ENCODE peak calls at places on chromosomes 7 and 10, in six cellular contexts. One of them, this sample, is unnamed.

GRCh38 chr7:388961-389701 is 99.2 kb downstream of the FOXL3 start:
- DNase-seq in kidney: peak; percentile 54
- DNase-seq in brain microvascular endothelial cell: no peak
- DNase-seq in right cardiac atrium: peak; percentile 39
- DNase-seq in skeletal muscle cell: no peak
- DNase-seq in tibial nerve: no peak
- DNase-seq in this sample: no peak

GRCh38 chr10:119113805-119114732 is 10.2 kb downstream of the DENND10 start:
- DNase-seq in right cardiac atrium: no peak
- DNase-seq in kidney: no peak
- DNase-seq in tibial nerve: no peak
- DNase-seq in brain microvascular endothelial cell: peak; percentile 86
- DNase-seq in skeletal muscle cell: peak; percentile 85
- DNase-seq in this sample: no peak

GRCh38 chr7:55965805-55966421 is 1.5 kb downstream of the NIPSNAP2 start:
- DNase-seq in right cardiac atrium: peak; percentile 65
- DNase-seq in tibial nerve: no peak
- DNase-seq in skeletal muscle cell: no peak
- DNase-seq in kidney: no peak
- DNase-seq in brain microvascular endothelial cell: no peak
- DNase-seq in this sample: no peak

GRCh38 chr7:157271315-157271990 is 65.4 kb upstream of the DNAJB6 start:
- DNase-seq in kidney: peak; percentile 47
- DNase-seq in brain microvascular endothelial cell: no peak
- DNase-seq in skeletal muscle cell: no peak
- DNase-seq in right cardiac atrium: peak; percentile 39
- DNase-seq in tibial nerve: no peak
- DNase-seq in this sample: peak; percentile 49

GRCh38 chr10:51832652-51833383 is 133.4 kb upstream of the CSTF2T start:
- DNase-seq in tibial nerve: no peak
- DNase-seq in skeletal muscle cell: peak; percentile 63
- DNase-seq in right cardiac atrium: no peak
- DNase-seq in kidney: no peak
- DNase-seq in brain microvascular endothelial cell: peak; percentile 78
- DNase-seq in this sample: no peak

GRCh38 chr10:107576746-107577145 is 412.2 kb upstream of the SORCS1 start:
- DNase-seq in brain microvascular endothelial cell: no peak
- DNase-seq in right cardiac atrium: no peak
- DNase-seq in skeletal muscle cell: no peak
- DNase-seq in tibial nerve: no peak
- DNase-seq in kidney: no peak
- DNase-seq in this sample: no peak

GRCh38 chr10:47022311-47023131 is 111.3 kb downstream of the PTPN20 start:
- DNase-seq in kidney: peak; percentile 72
- DNase-seq in brain microvascular endothelial cell: no peak
- DNase-seq in tibial nerve: no peak
- DNase-seq in right cardiac atrium: peak; percentile 80
- DNase-seq in skeletal muscle cell: no peak
- DNase-seq in this sample: peak; percentile 24

GRCh38 chr7:50321678-50322077 is 17.2 kb downstream of the IKZF1 start:
- DNase-seq in brain microvascular endothelial cell: no peak
- DNase-seq in kidney: no peak
- DNase-seq in tibial nerve: no peak
- DNase-seq in skeletal muscle cell: no peak
- DNase-seq in right cardiac atrium: no peak
- DNase-seq in this sample: no peak

GRCh38 chr7:130473877-130474276 is 18.0 kb upstream of the MEST start:
- DNase-seq in kidney: no peak
- DNase-seq in right cardiac atrium: no peak
- DNase-seq in tibial nerve: no peak
- DNase-seq in skeletal muscle cell: no peak
- DNase-seq in brain microvascular endothelial cell: no peak
- DNase-seq in this sample: no peak

GRCh38 chr10:54577682-54578081 is 223.3 kb downstream of the PCDH15 start:
- DNase-seq in right cardiac atrium: no peak
- DNase-seq in tibial nerve: no peak
- DNase-seq in kidney: no peak
- DNase-seq in brain microvascular endothelial cell: no peak
- DNase-seq in skeletal muscle cell: no peak
- DNase-seq in this sample: no peak

GRCh38 chr7:94050046-94050445 is 45.9 kb upstream of the BET1 start:
- DNase-seq in tibial nerve: no peak
- DNase-seq in right cardiac atrium: no peak
- DNase-seq in skeletal muscle cell: no peak
- DNase-seq in kidney: no peak
- DNase-seq in brain microvascular endothelial cell: no peak
- DNase-seq in this sample: no peak

GRCh38 chr10:59085641-59086502 is 90.6 kb upstream of the PHYHIPL start:
- DNase-seq in tibial nerve: no peak
- DNase-seq in right cardiac atrium: no peak
- DNase-seq in kidney: no peak
- DNase-seq in brain microvascular endothelial cell: no peak
- DNase-seq in skeletal muscle cell: no peak
- DNase-seq in this sample: no peak

GRCh38 chr10:116212756-116213155 is 60.2 kb downstream of the GFRA1 start:
- DNase-seq in skeletal muscle cell: no peak
- DNase-seq in tibial nerve: no peak
- DNase-seq in kidney: no peak
- DNase-seq in right cardiac atrium: no peak
- DNase-seq in brain microvascular endothelial cell: no peak
- DNase-seq in this sample: no peak

GRCh38 chr10:131947631-131948347 is 33.9 kb downstream of the BNIP3 start:
- DNase-seq in tibial nerve: no peak
- DNase-seq in brain microvascular endothelial cell: peak; percentile 84
- DNase-seq in right cardiac atrium: no peak
- DNase-seq in skeletal muscle cell: no peak
- DNase-seq in kidney: peak; percentile 53
- DNase-seq in this sample: no peak

GRCh38 chr7:149707448-149707886 is 65.9 kb downstream of the ZNF467 start:
- DNase-seq in right cardiac atrium: no peak
- DNase-seq in brain microvascular endothelial cell: no peak
- DNase-seq in tibial nerve: no peak
- DNase-seq in skeletal muscle cell: no peak
- DNase-seq in kidney: no peak
- DNase-seq in this sample: no peak

GRCh38 chr7:140478361-140479061 is 794 bp downstream of the MKRN1 start:
- DNase-seq in kidney: peak; percentile 77
- DNase-seq in tibial nerve: peak; percentile 27
- DNase-seq in brain microvascular endothelial cell: peak; percentile 22
- DNase-seq in skeletal muscle cell: peak; percentile 12
- DNase-seq in right cardiac atrium: peak; percentile 76
- DNase-seq in this sample: peak; percentile 90

GRCh38 chr7:69599211-69599878 is 1.1 kb downstream of the AUTS2 start:
- DNase-seq in brain microvascular endothelial cell: no peak
- DNase-seq in skeletal muscle cell: no peak
- DNase-seq in right cardiac atrium: peak; percentile 64
- DNase-seq in kidney: peak; percentile 72
- DNase-seq in tibial nerve: no peak
- DNase-seq in this sample: peak; percentile 85

GRCh38 chr10:22410846-22411245 is 65.5 kb downstream of the SPAG6 start:
- DNase-seq in skeletal muscle cell: no peak
- DNase-seq in tibial nerve: no peak
- DNase-seq in brain microvascular endothelial cell: no peak
- DNase-seq in right cardiac atrium: no peak
- DNase-seq in kidney: no peak
- DNase-seq in this sample: no peak

GRCh38 chr7:76318488-76319353 is 16.2 kb downstream of the HSPB1 start:
- DNase-seq in brain microvascular endothelial cell: peak; percentile 91
- DNase-seq in kidney: no peak
- DNase-seq in right cardiac atrium: peak; percentile 87
- DNase-seq in skeletal muscle cell: peak; percentile 77
- DNase-seq in tibial nerve: peak; percentile 86
- DNase-seq in this sample: no peak

GRCh38 chr10:71621263-71621751 is 98.3 kb downstream of the C10orf105 start:
- DNase-seq in kidney: no peak
- DNase-seq in tibial nerve: peak; percentile 76
- DNase-seq in brain microvascular endothelial cell: no peak
- DNase-seq in skeletal muscle cell: no peak
- DNase-seq in right cardiac atrium: no peak
- DNase-seq in this sample: peak; percentile 81

GRCh38 chr7:1326511-1326785 is 93.8 kb downstream of the UNCX start:
- DNase-seq in brain microvascular endothelial cell: no peak
- DNase-seq in right cardiac atrium: no peak
- DNase-seq in skeletal muscle cell: no peak
- DNase-seq in kidney: peak; percentile 18
- DNase-seq in tibial nerve: no peak
- DNase-seq in this sample: no peak

GRCh38 chr10:71252195-71252594 is 39.8 kb downstream of the UNC5B start:
- DNase-seq in tibial nerve: no peak
- DNase-seq in kidney: no peak
- DNase-seq in right cardiac atrium: peak; percentile 15
- DNase-seq in brain microvascular endothelial cell: no peak
- DNase-seq in skeletal muscle cell: no peak
- DNase-seq in this sample: no peak

GRCh38 chr7:4479367-4480039 is 202.6 kb upstream of the FOXK1 start:
- DNase-seq in kidney: no peak
- DNase-seq in brain microvascular endothelial cell: peak; percentile 63
- DNase-seq in skeletal muscle cell: no peak
- DNase-seq in tibial nerve: no peak
- DNase-seq in right cardiac atrium: no peak
- DNase-seq in this sample: peak; percentile 80

GRCh38 chr10:9302142-9302746 is 1247.8 kb downstream of the GATA3 start:
- DNase-seq in skeletal muscle cell: peak; percentile 4
- DNase-seq in tibial nerve: peak; percentile 28
- DNase-seq in kidney: no peak
- DNase-seq in right cardiac atrium: no peak
- DNase-seq in brain microvascular endothelial cell: peak; percentile 31
- DNase-seq in this sample: peak; percentile 5

GRCh38 chr7:20783131-20783715 is 3.5 kb downstream of the SP8 start:
- DNase-seq in skeletal muscle cell: no peak
- DNase-seq in kidney: no peak
- DNase-seq in right cardiac atrium: no peak
- DNase-seq in tibial nerve: no peak
- DNase-seq in brain microvascular endothelial cell: no peak
- DNase-seq in this sample: peak; percentile 76
- H3K4me3 ChIP-seq in skeletal muscle cell: no peak overlapping the region
- H3K4me3 ChIP-seq in kidney: no peak overlapping the region
- H3K4me3 ChIP-seq in right cardiac atrium: no peak overlapping the region
- H3K4me3 ChIP-seq in tibial nerve: no peak overlapping the region
- H3K4me3 ChIP-seq in brain microvascular endothelial cell: no peak overlapping the region
- H3K4me3 ChIP-seq in this sample: peak overlapping the region; percentile 68

GRCh38 chr10:43111101-43111500 is 27.1 kb upstream of the CSGALNACT2 start:
- DNase-seq in kidney: peak; percentile 74
- DNase-seq in right cardiac atrium: peak; percentile 55
- DNase-seq in tibial nerve: no peak
- DNase-seq in skeletal muscle cell: no peak
- DNase-seq in brain microvascular endothelial cell: no peak
- DNase-seq in this sample: no peak

GRCh38 chr10:43108951-43109350 is 29.3 kb upstream of the CSGALNACT2 start:
- DNase-seq in tibial nerve: no peak
- DNase-seq in skeletal muscle cell: no peak
- DNase-seq in brain microvascular endothelial cell: no peak
- DNase-seq in kidney: peak; percentile 69
- DNase-seq in right cardiac atrium: peak; percentile 44
- DNase-seq in this sample: no peak

GRCh38 chr10:43110318-43111071 is 27.8 kb upstream of the CSGALNACT2 start:
- DNase-seq in right cardiac atrium: peak; percentile 77
- DNase-seq in skeletal muscle cell: no peak
- DNase-seq in brain microvascular endothelial cell: peak; percentile 3
- DNase-seq in kidney: peak; percentile 84
- DNase-seq in tibial nerve: no peak
- DNase-seq in this sample: no peak

GRCh38 chr10:43111921-43112607 is 26.2 kb upstream of the CSGALNACT2 start:
- DNase-seq in right cardiac atrium: peak; percentile 50
- DNase-seq in skeletal muscle cell: no peak
- DNase-seq in kidney: peak; percentile 71
- DNase-seq in tibial nerve: no peak
- DNase-seq in brain microvascular endothelial cell: no peak
- DNase-seq in this sample: no peak

GRCh38 chr10:43109671-43110249 is 28.5 kb upstream of the CSGALNACT2 start:
- DNase-seq in right cardiac atrium: peak; percentile 27
- DNase-seq in tibial nerve: no peak
- DNase-seq in kidney: peak; percentile 69
- DNase-seq in skeletal muscle cell: no peak
- DNase-seq in brain microvascular endothelial cell: no peak
- DNase-seq in this sample: no peak
- H3K4me3 ChIP-seq in right cardiac atrium: no peak overlapping the region
- H3K4me3 ChIP-seq in tibial nerve: no peak overlapping the region
- H3K4me3 ChIP-seq in kidney: no peak overlapping the region
- H3K4me3 ChIP-seq in skeletal muscle cell: no peak overlapping the region
- H3K4me3 ChIP-seq in brain microvascular endothelial cell: no peak overlapping the region
- H3K4me3 ChIP-seq in this sample: no peak overlapping the region

DNA sequence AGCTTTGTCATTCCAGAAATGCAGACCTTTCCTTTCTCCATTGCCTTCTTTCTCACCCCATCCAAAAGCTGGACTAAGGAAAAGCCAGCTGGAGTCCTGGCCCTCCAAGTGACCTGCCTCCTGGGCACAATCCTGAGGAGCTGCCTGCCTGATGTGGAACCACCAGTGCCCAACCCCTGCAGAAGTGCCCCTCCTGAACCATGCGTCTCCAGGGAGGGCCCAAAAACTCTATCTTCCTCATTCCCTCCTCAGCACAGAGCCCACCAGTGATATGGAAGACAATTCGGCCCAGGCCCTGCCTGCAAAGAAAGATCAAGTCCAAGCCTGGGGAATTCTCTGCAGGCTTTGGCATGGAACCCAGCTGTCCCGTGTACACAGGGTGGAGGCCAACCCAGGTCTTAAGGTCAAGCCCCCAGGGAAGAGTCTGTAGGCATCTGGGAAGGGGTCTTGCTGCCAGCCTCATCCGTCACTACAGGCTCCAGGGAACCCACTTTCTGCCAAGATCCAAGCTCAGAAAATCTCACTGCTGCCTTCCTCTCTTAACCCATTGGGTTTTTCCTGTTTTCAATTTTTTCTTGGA is 3.5 kb upstream of the GRID1 start:
- DNase-seq in tibial nerve: no peak
- DNase-seq in right cardiac atrium: no peak
- DNase-seq in kidney: no peak
- DNase-seq in skeletal muscle cell: no peak
- DNase-seq in brain microvascular endothelial cell: no peak
- DNase-seq in this sample: no peak
- H3K4me3 ChIP-seq in tibial nerve: no peak overlapping the region
- H3K4me3 ChIP-seq in right cardiac atrium: no peak overlapping the region
- H3K4me3 ChIP-seq in kidney: no peak overlapping the region
- H3K4me3 ChIP-seq in skeletal muscle cell: no peak overlapping the region
- H3K4me3 ChIP-seq in brain microvascular endothelial cell: no peak overlapping the region
- H3K4me3 ChIP-seq in this sample: no peak overlapping the region

DNA sequence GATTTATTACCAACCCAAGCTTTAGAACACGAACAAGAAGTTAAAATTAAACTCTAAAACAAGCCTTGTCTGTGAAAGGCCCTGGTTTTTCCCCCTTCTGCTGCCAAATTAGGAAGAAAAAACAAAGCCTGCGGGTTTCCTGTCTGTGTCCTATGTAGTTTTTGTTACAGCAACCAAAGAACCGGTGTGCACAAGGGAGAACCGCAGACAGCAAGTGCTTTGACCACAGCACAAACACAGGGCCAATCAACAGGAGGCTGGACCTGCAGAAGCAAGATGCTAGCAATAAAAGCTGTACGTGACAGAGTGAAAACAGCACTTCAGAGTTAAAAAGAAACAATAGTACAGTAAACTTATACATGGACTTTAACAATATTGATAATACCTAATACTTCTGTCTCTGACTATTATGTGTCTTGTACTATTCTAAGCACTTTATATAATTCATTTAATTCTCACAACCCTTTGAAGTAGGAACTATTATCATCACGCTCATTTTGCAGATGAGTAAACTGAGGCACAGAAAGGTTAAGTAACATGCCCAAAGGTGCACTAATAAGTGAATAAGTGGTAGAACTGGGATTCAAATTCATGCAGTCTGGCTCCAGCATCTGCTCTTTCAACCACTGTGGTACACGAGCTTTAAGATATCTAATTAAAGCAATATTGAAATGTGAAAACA is 66.0 kb downstream of the STK17A start:
- DNase-seq in brain microvascular endothelial cell: peak; percentile 89
- DNase-seq in kidney: no peak
- DNase-seq in right cardiac atrium: no peak
- DNase-seq in skeletal muscle cell: peak; percentile 51
- DNase-seq in tibial nerve: no peak
- DNase-seq in this sample: no peak
- H3K4me3 ChIP-seq in brain microvascular endothelial cell: no peak overlapping the region
- H3K4me3 ChIP-seq in kidney: no peak overlapping the region
- H3K4me3 ChIP-seq in right cardiac atrium: no peak overlapping the region
- H3K4me3 ChIP-seq in skeletal muscle cell: no peak overlapping the region
- H3K4me3 ChIP-seq in tibial nerve: peak overlapping the region; percentile 6
- H3K4me3 ChIP-seq in this sample: no peak overlapping the region